ENCODE peak calls at places on chromosomes 13 and 19, in six cellular contexts. One of them, this sample, is unnamed. For H3K36me3, the result is how much of the 10 kb centered on the place peaks cover.

GRCh38 chr19:19490247-19490968 is 24.9 kb downstream of the TSSK6 start:
- DNase-seq in fibroblast of lung: peak
- DNase-seq in WERI-Rb-1: peak
- DNase-seq in ovary: peak
- DNase-seq in CD8-positive, alpha-beta memory T cell: peak
- DNase-seq in CD8-positive, alpha-beta T cell: peak
- DNase-seq in this sample: peak

GRCh38 chr13:100443998-100444328 is 144.6 kb downstream of the GGACT start:
- DNase-seq in fibroblast of lung: no peak
- DNase-seq in WERI-Rb-1: no peak
- DNase-seq in ovary: no peak
- DNase-seq in CD8-positive, alpha-beta memory T cell: no peak
- DNase-seq in CD8-positive, alpha-beta T cell: no peak
- DNase-seq in this sample: no peak

GRCh38 chr19:556611-557382 is 12.9 kb downstream of the GZMM start:
- DNase-seq in fibroblast of lung: no peak
- DNase-seq in WERI-Rb-1: peak
- DNase-seq in ovary: peak
- DNase-seq in CD8-positive, alpha-beta memory T cell: no peak
- DNase-seq in CD8-positive, alpha-beta T cell: no peak
- DNase-seq in this sample: no peak

GRCh38 chr19:48325265-48325910 is at the start of gene EMP3:
- DNase-seq in fibroblast of lung: peak
- DNase-seq in WERI-Rb-1: peak
- DNase-seq in ovary: peak
- DNase-seq in CD8-positive, alpha-beta memory T cell: peak
- DNase-seq in CD8-positive, alpha-beta T cell: peak
- DNase-seq in this sample: peak

GRCh38 chr19:45331411-45331810 is 8.7 kb upstream of the CKM start:
- DNase-seq in fibroblast of lung: no peak
- DNase-seq in WERI-Rb-1: no peak
- DNase-seq in ovary: no peak
- DNase-seq in CD8-positive, alpha-beta memory T cell: no peak
- DNase-seq in CD8-positive, alpha-beta T cell: no peak
- DNase-seq in this sample: no peak

GRCh38 chr19:15251010-15251748 is 18.9 kb upstream of the EPHX3 start:
- DNase-seq in fibroblast of lung: peak
- DNase-seq in WERI-Rb-1: no peak
- DNase-seq in ovary: no peak
- DNase-seq in CD8-positive, alpha-beta memory T cell: no peak
- DNase-seq in CD8-positive, alpha-beta T cell: no peak
- DNase-seq in this sample: no peak

GRCh38 chr13:42363941-42364612 is 92.1 kb downstream of the AKAP11 start:
- DNase-seq in fibroblast of lung: peak
- DNase-seq in WERI-Rb-1: no peak
- DNase-seq in ovary: no peak
- DNase-seq in CD8-positive, alpha-beta memory T cell: no peak
- DNase-seq in CD8-positive, alpha-beta T cell: no peak
- DNase-seq in this sample: no peak

GRCh38 chr13:74203576-74203975 is 69.4 kb upstream of the KLF12 start:
- DNase-seq in fibroblast of lung: peak
- DNase-seq in WERI-Rb-1: no peak
- DNase-seq in ovary: no peak
- DNase-seq in CD8-positive, alpha-beta memory T cell: no peak
- DNase-seq in CD8-positive, alpha-beta T cell: no peak
- DNase-seq in this sample: no peak

GRCh38 chr19:44752816-44753618 is 4.5 kb downstream of the BCL3 start:
- DNase-seq in fibroblast of lung: peak
- DNase-seq in WERI-Rb-1: peak
- DNase-seq in ovary: peak
- DNase-seq in CD8-positive, alpha-beta memory T cell: peak
- DNase-seq in CD8-positive, alpha-beta T cell: peak
- DNase-seq in this sample: peak

GRCh38 chr19:55146648-55147218 is 2.3 kb downstream of the TNNT1 start:
- DNase-seq in fibroblast of lung: no peak
- DNase-seq in WERI-Rb-1: peak
- DNase-seq in ovary: no peak
- DNase-seq in CD8-positive, alpha-beta memory T cell: no peak
- DNase-seq in CD8-positive, alpha-beta T cell: no peak
- DNase-seq in this sample: no peak

GRCh38 chr19:4539697-4540581 is at the start of gene LRG1:
- DNase-seq in fibroblast of lung: no peak
- DNase-seq in WERI-Rb-1: no peak
- DNase-seq in ovary: peak
- DNase-seq in CD8-positive, alpha-beta memory T cell: no peak
- DNase-seq in CD8-positive, alpha-beta T cell: no peak
- DNase-seq in this sample: no peak

GRCh38 chr19:12733369-12733896 is 1.1 kb downstream of the TRIR start:
- DNase-seq in fibroblast of lung: peak
- DNase-seq in WERI-Rb-1: peak
- DNase-seq in ovary: no peak
- DNase-seq in CD8-positive, alpha-beta memory T cell: no peak
- DNase-seq in CD8-positive, alpha-beta T cell: peak
- DNase-seq in this sample: peak

GRCh38 chr19:46862504-46862835 is 1.7 kb downstream of the ARHGAP35 start:
- DNase-seq in fibroblast of lung: no peak
- DNase-seq in WERI-Rb-1: no peak
- DNase-seq in ovary: no peak
- DNase-seq in CD8-positive, alpha-beta memory T cell: no peak
- DNase-seq in CD8-positive, alpha-beta T cell: no peak
- DNase-seq in this sample: no peak

GRCh38 chr19:14544977-14545715 is 15.8 kb downstream of the TECR start:
- DNase-seq in fibroblast of lung: no peak
- DNase-seq in WERI-Rb-1: no peak
- DNase-seq in ovary: no peak
- DNase-seq in CD8-positive, alpha-beta memory T cell: no peak
- DNase-seq in CD8-positive, alpha-beta T cell: no peak
- DNase-seq in this sample: no peak

GRCh38 chr19:56348289-56348877 is 33.7 kb upstream of the ZSCAN5A start:
- DNase-seq in fibroblast of lung: peak
- DNase-seq in WERI-Rb-1: peak
- DNase-seq in ovary: no peak
- DNase-seq in CD8-positive, alpha-beta memory T cell: no peak
- DNase-seq in CD8-positive, alpha-beta T cell: no peak
- DNase-seq in this sample: no peak

GRCh38 chr13:39056018-39056417 is 17.8 kb downstream of the NHLRC3 start:
- DNase-seq in fibroblast of lung: no peak
- DNase-seq in WERI-Rb-1: no peak
- DNase-seq in ovary: no peak
- DNase-seq in CD8-positive, alpha-beta memory T cell: no peak
- DNase-seq in CD8-positive, alpha-beta T cell: no peak
- DNase-seq in this sample: no peak

GRCh38 chr13:48333976-48334375 is 30.4 kb downstream of the RB1 start:
- DNase-seq in fibroblast of lung: no peak
- DNase-seq in WERI-Rb-1: no peak
- DNase-seq in ovary: no peak
- DNase-seq in CD8-positive, alpha-beta memory T cell: no peak
- DNase-seq in CD8-positive, alpha-beta T cell: no peak
- DNase-seq in this sample: no peak

GRCh38 chr13:41457589-41458186 is 338 bp downstream of the RGCC start:
- DNase-seq in fibroblast of lung: no peak
- DNase-seq in WERI-Rb-1: no peak
- DNase-seq in ovary: no peak
- DNase-seq in CD8-positive, alpha-beta memory T cell: peak
- DNase-seq in CD8-positive, alpha-beta T cell: peak
- DNase-seq in this sample: peak

GRCh38 chr19:1263198-1263597 is 5.9 kb upstream of the CIRBP start:
- DNase-seq in fibroblast of lung: no peak
- DNase-seq in WERI-Rb-1: no peak
- DNase-seq in ovary: peak
- DNase-seq in CD8-positive, alpha-beta memory T cell: no peak
- DNase-seq in CD8-positive, alpha-beta T cell: no peak
- DNase-seq in this sample: no peak

GRCh38 chr19:639251-640155 is at the start of gene FGF22:
- DNase-seq in fibroblast of lung: peak
- DNase-seq in WERI-Rb-1: peak
- DNase-seq in ovary: peak
- DNase-seq in CD8-positive, alpha-beta memory T cell: peak
- DNase-seq in CD8-positive, alpha-beta T cell: peak
- DNase-seq in this sample: peak

GRCh38 chr13:97411894-97412460 is 22.0 kb upstream of the RAP2A start:
- DNase-seq in fibroblast of lung: no peak
- DNase-seq in WERI-Rb-1: no peak
- DNase-seq in ovary: no peak
- DNase-seq in CD8-positive, alpha-beta memory T cell: no peak
- DNase-seq in CD8-positive, alpha-beta T cell: no peak
- DNase-seq in this sample: no peak

GRCh38 chr19:35037716-35038622 is 3.6 kb upstream of the HPN start:
- DNase-seq in fibroblast of lung: no peak
- DNase-seq in WERI-Rb-1: peak
- DNase-seq in ovary: no peak
- DNase-seq in CD8-positive, alpha-beta memory T cell: no peak
- DNase-seq in CD8-positive, alpha-beta T cell: no peak
- DNase-seq in this sample: no peak

GRCh38 chr19:6357995-6358394 is 3.3 kb upstream of the CLPP start:
- DNase-seq in fibroblast of lung: no peak
- DNase-seq in WERI-Rb-1: no peak
- DNase-seq in ovary: no peak
- DNase-seq in CD8-positive, alpha-beta memory T cell: no peak
- DNase-seq in CD8-positive, alpha-beta T cell: no peak
- DNase-seq in this sample: no peak

GRCh38 chr19:17158584-17158983 is 56.6 kb upstream of the USE1 start:
- DNase-seq in fibroblast of lung: no peak
- DNase-seq in WERI-Rb-1: no peak
- DNase-seq in ovary: no peak
- DNase-seq in CD8-positive, alpha-beta memory T cell: no peak
- DNase-seq in CD8-positive, alpha-beta T cell: no peak
- DNase-seq in this sample: no peak
- H3K36me3 ChIP-seq in fibroblast of lung: under half
- H3K36me3 ChIP-seq in WERI-Rb-1: half or more
- H3K36me3 ChIP-seq in ovary: under half
- H3K36me3 ChIP-seq in CD8-positive, alpha-beta memory T cell: under half
- H3K36me3 ChIP-seq in CD8-positive, alpha-beta T cell: half or more
- H3K36me3 ChIP-seq in this sample: half or more

DNA sequence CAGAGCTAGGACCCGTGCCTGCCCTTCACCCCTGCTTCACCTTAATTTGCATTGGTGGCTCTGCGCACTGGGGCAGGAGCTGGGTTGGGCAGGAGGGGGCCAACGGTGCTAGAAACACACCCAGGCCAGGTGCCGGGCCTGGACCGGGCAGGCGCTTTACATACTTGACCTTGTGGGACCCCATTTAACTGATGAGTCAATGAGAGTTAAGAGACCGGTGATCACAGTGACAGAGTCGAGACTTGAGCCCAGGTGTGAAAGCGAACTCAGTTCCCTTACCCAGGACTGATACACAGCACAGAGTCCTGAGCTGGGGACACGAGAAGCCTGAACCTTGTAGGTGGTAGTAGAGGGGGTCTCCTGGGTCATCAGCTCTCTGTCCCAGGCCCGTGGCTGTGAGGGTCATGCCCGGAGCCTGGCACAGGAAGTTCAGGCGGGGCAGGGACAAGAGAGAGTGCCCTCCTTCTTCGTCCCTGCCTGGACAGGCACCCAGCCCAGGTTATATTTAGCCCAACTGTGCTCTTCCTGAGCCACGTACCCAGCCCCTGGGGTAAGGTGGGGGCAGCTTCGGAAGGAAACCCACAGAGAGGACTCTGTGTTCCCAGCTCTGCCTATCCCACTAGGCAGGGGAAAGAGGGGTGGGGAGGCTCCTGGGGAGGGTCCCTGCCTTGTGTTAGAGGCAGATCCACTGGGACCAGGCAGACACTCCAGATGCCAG is 1.9 kb downstream of the PRX start:
- DNase-seq in fibroblast of lung: no peak
- DNase-seq in WERI-Rb-1: peak
- DNase-seq in ovary: no peak
- DNase-seq in CD8-positive, alpha-beta memory T cell: no peak
- DNase-seq in CD8-positive, alpha-beta T cell: no peak
- DNase-seq in this sample: no peak
- H3K27ac ChIP-seq in fibroblast of lung: no peak
- H3K27ac ChIP-seq in WERI-Rb-1: no peak
- H3K27ac ChIP-seq in ovary: no peak
- H3K27ac ChIP-seq in CD8-positive, alpha-beta memory T cell: no peak
- H3K27ac ChIP-seq in CD8-positive, alpha-beta T cell: no peak
- H3K27ac ChIP-seq in this sample: no peak

DNA sequence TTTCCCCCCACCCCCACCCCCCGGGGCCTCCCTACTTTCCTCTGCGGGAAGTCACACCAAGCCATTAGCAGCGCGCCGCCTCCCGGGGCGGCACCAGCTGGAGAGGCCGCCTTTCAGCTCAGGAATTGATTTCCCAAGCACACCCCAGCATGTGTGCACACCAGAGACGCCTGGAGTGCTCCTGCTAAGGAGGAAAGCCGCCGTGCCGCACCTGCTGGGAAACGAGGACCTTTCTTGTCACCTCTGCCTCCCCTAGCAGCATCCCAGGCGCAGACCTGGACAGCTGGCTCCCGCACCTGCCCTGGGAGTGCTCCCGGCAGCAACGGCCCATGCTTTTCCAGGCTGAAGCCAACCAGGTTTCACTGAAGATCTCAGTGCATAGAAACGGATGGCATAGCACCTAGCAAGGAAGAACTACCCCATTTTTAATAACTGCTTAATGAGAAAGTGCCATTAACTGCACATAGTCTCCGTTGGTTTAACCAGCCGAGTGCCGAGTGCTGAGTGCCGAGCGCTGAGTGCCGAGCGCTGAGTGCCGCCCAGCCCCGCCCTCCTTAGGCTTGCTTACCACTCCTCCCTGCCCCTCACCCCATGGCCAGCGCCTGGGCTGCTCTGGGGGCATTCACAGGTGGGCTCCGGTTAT is 165.0 kb downstream of the USP12 start:
- DNase-seq in fibroblast of lung: peak
- DNase-seq in WERI-Rb-1: peak
- DNase-seq in ovary: no peak
- DNase-seq in CD8-positive, alpha-beta memory T cell: no peak
- DNase-seq in CD8-positive, alpha-beta T cell: no peak
- DNase-seq in this sample: no peak
- H3K4me3 ChIP-seq in fibroblast of lung: peak
- H3K4me3 ChIP-seq in WERI-Rb-1: peak
- H3K4me3 ChIP-seq in ovary: peak
- H3K4me3 ChIP-seq in CD8-positive, alpha-beta memory T cell: no peak
- H3K4me3 ChIP-seq in CD8-positive, alpha-beta T cell: no peak
- H3K4me3 ChIP-seq in this sample: no peak

GRCh38 chr19:36833430-36833829 is 4.8 kb downstream of the ZNF790 start:
- DNase-seq in fibroblast of lung: no peak
- DNase-seq in WERI-Rb-1: no peak
- DNase-seq in ovary: no peak
- DNase-seq in CD8-positive, alpha-beta memory T cell: no peak
- DNase-seq in CD8-positive, alpha-beta T cell: no peak
- DNase-seq in this sample: no peak
- H3K36me3 ChIP-seq in fibroblast of lung: under half
- H3K36me3 ChIP-seq in WERI-Rb-1: half or more
- H3K36me3 ChIP-seq in ovary: under half
- H3K36me3 ChIP-seq in CD8-positive, alpha-beta memory T cell: under half
- H3K36me3 ChIP-seq in CD8-positive, alpha-beta T cell: under half
- H3K36me3 ChIP-seq in this sample: under half

DNA sequence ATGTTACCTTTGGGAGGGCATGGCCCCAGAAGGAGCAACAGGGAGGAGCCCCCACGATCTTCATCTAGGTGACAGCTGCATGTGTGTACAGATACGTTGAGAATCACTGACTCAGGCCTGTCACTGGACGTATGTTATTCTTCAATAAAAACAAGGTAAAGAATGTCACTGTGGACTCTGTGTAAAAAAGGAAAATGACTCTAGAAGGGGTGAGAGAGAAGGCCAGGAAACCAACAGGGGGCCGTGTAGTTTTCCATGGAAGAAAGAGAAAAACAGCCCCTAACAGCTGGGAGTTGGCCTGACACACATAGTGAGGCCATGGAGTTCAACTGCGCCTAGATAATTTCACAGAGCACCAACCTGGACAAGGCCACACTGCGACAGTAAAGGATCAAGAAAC is 1.9 kb upstream of the LYPD3 start:
- DNase-seq in fibroblast of lung: no peak
- DNase-seq in WERI-Rb-1: no peak
- DNase-seq in ovary: no peak
- DNase-seq in CD8-positive, alpha-beta memory T cell: no peak
- DNase-seq in CD8-positive, alpha-beta T cell: no peak
- DNase-seq in this sample: no peak
- H3K27ac ChIP-seq in fibroblast of lung: no peak
- H3K27ac ChIP-seq in WERI-Rb-1: no peak
- H3K27ac ChIP-seq in ovary: no peak
- H3K27ac ChIP-seq in CD8-positive, alpha-beta memory T cell: no peak
- H3K27ac ChIP-seq in CD8-positive, alpha-beta T cell: no peak
- H3K27ac ChIP-seq in this sample: no peak